ENCODE peak calls at places on chromosomes 13 and 19, in five cellular contexts. One of them, this sample, is unnamed.

GRCh38 chr13:99959538-99960230 is 11.9 kb downstream of the ZIC5 start:
- DNase-seq in suprapubic skin: no peak
- DNase-seq in WERI-Rb-1: no peak
- DNase-seq in WTC11: peak
- DNase-seq in A549: no peak
- DNase-seq in this sample: no peak

GRCh38 chr13:52665325-52665724 is 12.7 kb downstream of the SUGT1 start:
- DNase-seq in suprapubic skin: no peak
- DNase-seq in WERI-Rb-1: no peak
- DNase-seq in WTC11: no peak
- DNase-seq in A549: peak
- DNase-seq in this sample: no peak

GRCh38 chr19:46521241-46521640 is 25.6 kb upstream of the PNMA8B start:
- DNase-seq in suprapubic skin: no peak
- DNase-seq in WERI-Rb-1: no peak
- DNase-seq in WTC11: no peak
- DNase-seq in A549: no peak
- DNase-seq in this sample: no peak

GRCh38 chr19:43765109-43765876 is 10.5 kb upstream of the SMG9 start:
- DNase-seq in suprapubic skin: no peak
- DNase-seq in WERI-Rb-1: no peak
- DNase-seq in WTC11: no peak
- DNase-seq in A549: peak
- DNase-seq in this sample: peak

GRCh38 chr19:38683393-38684077 is 36.1 kb downstream of the ACTN4 start:
- DNase-seq in suprapubic skin: peak
- DNase-seq in WERI-Rb-1: peak
- DNase-seq in WTC11: peak
- DNase-seq in A549: peak
- DNase-seq in this sample: no peak

GRCh38 chr13:24747248-24748151 is 16.5 kb upstream of the RNF17 start:
- DNase-seq in suprapubic skin: no peak
- DNase-seq in WERI-Rb-1: peak
- DNase-seq in WTC11: peak
- DNase-seq in A549: peak
- DNase-seq in this sample: no peak

GRCh38 chr19:46878613-46879375 is 18.0 kb downstream of the ARHGAP35 start:
- DNase-seq in suprapubic skin: no peak
- DNase-seq in WERI-Rb-1: peak
- DNase-seq in WTC11: no peak
- DNase-seq in A549: no peak
- DNase-seq in this sample: no peak

GRCh38 chr19:47723573-47723923 is 10.3 kb downstream of the EHD2 start:
- DNase-seq in suprapubic skin: no peak
- DNase-seq in WERI-Rb-1: peak
- DNase-seq in WTC11: no peak
- DNase-seq in A549: peak
- DNase-seq in this sample: no peak

GRCh38 chr19:15072930-15073647 is 8.9 kb upstream of the OR1I1 start:
- DNase-seq in suprapubic skin: no peak
- DNase-seq in WERI-Rb-1: peak
- DNase-seq in WTC11: peak
- DNase-seq in A549: no peak
- DNase-seq in this sample: no peak
- TF ChIP-seq CTCF in suprapubic skin: no peak
- TF ChIP-seq CTCF in WERI-Rb-1: no peak
- TF ChIP-seq CTCF in WTC11: no peak
- TF ChIP-seq CTCF in A549: no peak
- TF ChIP-seq CTCF in this sample: no peak

GRCh38 chr13:36858285-36858684 is 39.3 kb downstream of the RFXAP start:
- DNase-seq in suprapubic skin: no peak
- DNase-seq in WERI-Rb-1: no peak
- DNase-seq in WTC11: no peak
- DNase-seq in A549: peak
- DNase-seq in this sample: no peak
- TF ChIP-seq CTCF in suprapubic skin: no peak
- TF ChIP-seq CTCF in WERI-Rb-1: peak
- TF ChIP-seq CTCF in WTC11: peak
- TF ChIP-seq CTCF in A549: peak
- TF ChIP-seq CTCF in this sample: peak

GRCh38 chr13:51444922-51445321 is 7.9 kb downstream of the INTS6 start:
- DNase-seq in suprapubic skin: no peak
- DNase-seq in WERI-Rb-1: no peak
- DNase-seq in WTC11: no peak
- DNase-seq in A549: peak
- DNase-seq in this sample: no peak
- TF ChIP-seq CTCF in suprapubic skin: no peak
- TF ChIP-seq CTCF in WERI-Rb-1: no peak
- TF ChIP-seq CTCF in WTC11: no peak
- TF ChIP-seq CTCF in A549: peak
- TF ChIP-seq CTCF in this sample: peak

DNA sequence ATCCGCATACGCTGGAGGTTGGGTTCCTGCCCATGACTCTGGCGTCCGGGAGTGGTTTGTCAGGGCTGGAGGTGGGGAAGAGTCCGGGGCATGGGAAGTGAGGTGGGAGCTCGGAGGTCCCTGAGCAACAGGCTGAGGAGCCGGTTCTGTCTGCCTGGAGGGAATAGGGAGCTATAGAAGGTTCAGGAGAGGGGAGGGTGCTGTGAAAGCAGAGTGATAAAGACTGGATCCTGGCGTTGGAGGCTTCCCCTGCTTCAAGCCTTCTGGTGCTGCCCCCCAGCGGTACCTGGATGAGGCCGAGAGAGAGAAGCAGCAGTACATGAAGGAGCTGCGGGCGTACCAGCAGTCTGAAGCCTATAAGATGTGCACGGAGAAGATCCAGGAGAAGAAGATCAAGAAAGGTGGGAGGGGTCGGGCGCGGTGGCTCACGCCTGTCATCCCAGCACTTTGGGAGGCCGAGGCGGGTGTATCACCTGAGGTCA is 2.6 kb downstream of the HMG20B start:
- DNase-seq in suprapubic skin: no peak
- DNase-seq in WERI-Rb-1: peak
- DNase-seq in WTC11: peak
- DNase-seq in A549: peak
- DNase-seq in this sample: no peak
- TF ChIP-seq CTCF in suprapubic skin: no peak
- TF ChIP-seq CTCF in WERI-Rb-1: peak
- TF ChIP-seq CTCF in WTC11: peak
- TF ChIP-seq CTCF in A549: peak
- TF ChIP-seq CTCF in this sample: peak

GRCh38 chr13:40344270-40345148 is 321.9 kb downstream of the FOXO1 start:
- DNase-seq in suprapubic skin: no peak
- DNase-seq in WERI-Rb-1: no peak
- DNase-seq in WTC11: no peak
- DNase-seq in A549: peak
- DNase-seq in this sample: no peak
- TF ChIP-seq CTCF in suprapubic skin: no peak
- TF ChIP-seq CTCF in WERI-Rb-1: no peak
- TF ChIP-seq CTCF in WTC11: no peak
- TF ChIP-seq CTCF in A549: no peak
- TF ChIP-seq CTCF in this sample: no peak

DNA sequence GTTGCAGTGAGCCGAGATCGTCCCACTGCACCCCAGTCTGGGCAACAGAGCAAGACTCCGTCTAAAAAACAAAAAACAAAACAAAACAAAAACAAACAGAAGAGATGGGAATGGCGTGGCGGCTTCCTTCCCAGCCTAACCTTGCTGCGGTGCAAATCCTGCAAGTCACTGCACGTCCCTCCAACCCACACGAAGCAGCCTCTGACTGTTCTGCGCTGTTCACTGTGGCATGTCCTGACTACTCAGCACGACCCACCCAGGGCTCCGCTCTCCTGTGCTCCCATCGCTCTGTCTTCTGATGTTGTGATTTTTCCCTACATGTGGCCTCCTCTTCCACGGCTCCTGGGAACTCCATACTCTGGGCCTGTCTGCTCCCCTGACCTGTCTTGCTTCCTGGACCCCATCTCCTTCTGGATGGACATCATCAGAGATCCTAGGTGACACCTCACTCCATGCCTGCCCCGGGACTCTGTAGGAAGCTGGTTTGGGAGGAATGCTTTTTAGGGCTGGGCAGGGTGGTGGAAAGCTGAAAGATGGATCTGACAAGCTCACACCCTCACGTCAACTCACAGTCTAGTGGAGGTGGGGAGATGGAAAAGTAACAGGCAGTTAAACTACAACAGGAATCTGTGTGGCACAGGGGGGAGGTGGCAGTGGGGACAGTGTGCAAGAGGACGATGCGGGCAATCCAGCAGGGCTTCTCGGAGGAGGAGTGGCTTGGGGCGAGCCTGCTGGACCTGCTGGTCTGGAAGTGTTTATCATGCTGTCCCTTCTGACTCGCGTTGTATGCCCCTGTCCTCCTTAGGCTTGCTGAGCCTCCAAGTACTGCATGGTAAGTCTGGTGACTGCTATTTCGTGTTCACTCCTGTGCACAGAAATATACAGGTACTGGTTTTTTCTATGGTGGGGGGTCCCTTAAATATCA is 18.8 kb downstream of the ZSCAN5A start:
- DNase-seq in suprapubic skin: no peak
- DNase-seq in WERI-Rb-1: no peak
- DNase-seq in WTC11: no peak
- DNase-seq in A549: no peak
- DNase-seq in this sample: no peak
- TF ChIP-seq CTCF in suprapubic skin: no peak
- TF ChIP-seq CTCF in WERI-Rb-1: no peak
- TF ChIP-seq CTCF in WTC11: no peak
- TF ChIP-seq CTCF in A549: no peak
- TF ChIP-seq CTCF in this sample: no peak

DNA sequence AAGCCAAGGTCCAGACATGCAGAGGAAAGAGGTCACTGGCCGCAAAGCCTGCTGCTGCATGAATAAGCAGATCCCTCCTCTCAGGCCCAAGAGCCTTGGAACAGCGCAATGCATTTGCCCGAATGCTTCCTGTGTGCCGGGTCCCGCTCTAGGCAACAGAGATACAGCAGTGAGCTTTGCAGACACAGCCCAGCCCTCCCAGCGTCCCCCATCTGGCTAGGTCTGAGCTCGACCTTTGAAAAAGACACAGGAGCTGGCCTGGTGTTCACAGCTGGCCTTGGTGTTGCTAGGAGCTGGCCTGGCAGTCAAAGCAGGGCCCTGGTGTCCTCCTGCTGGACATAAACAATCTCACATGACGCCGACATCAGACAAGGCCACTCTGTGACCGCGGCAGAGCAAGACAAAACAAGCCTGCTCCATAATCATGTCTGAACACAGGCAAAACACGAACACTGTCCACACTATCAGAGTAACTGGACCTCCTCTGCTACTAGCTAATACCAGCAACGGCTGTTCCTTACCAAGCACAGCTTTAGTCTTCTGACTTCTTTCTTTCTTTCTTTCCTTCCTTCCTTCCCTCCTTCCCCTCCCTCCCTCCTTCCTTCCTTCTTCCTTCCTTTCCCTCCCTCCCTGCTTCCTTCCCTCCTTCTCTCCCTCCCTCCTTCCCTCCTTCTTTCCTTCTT is 5.7 kb upstream of the PEX11G start:
- DNase-seq in suprapubic skin: no peak
- DNase-seq in WERI-Rb-1: peak
- DNase-seq in WTC11: no peak
- DNase-seq in A549: no peak
- DNase-seq in this sample: no peak
- TF ChIP-seq CTCF in suprapubic skin: no peak
- TF ChIP-seq CTCF in WERI-Rb-1: no peak
- TF ChIP-seq CTCF in WTC11: no peak
- TF ChIP-seq CTCF in A549: no peak
- TF ChIP-seq CTCF in this sample: peak

DNA sequence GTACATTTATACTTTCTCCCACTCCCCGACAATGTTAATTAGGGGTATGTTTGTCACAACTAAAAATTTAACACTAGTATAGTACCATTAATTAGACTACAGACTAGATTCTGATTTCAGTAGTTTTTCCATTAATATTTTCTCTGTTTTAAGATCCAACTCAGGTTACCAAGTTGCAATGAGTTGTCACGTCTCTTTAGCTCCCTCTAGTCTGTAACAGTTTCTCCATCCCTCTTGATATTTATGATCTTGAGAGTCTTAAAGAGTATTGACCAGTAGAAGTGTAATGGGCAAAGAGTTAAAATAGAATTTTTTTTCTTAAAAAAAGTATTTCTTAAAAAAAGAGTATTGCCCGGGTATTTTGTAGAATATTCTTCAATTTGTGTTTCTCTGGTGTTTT is 598.1 kb downstream of the TBC1D4 start:
- DNase-seq in suprapubic skin: no peak
- DNase-seq in WERI-Rb-1: no peak
- DNase-seq in WTC11: no peak
- DNase-seq in A549: no peak
- DNase-seq in this sample: no peak
- TF ChIP-seq CTCF in suprapubic skin: no peak
- TF ChIP-seq CTCF in WERI-Rb-1: no peak
- TF ChIP-seq CTCF in WTC11: no peak
- TF ChIP-seq CTCF in A549: no peak
- TF ChIP-seq CTCF in this sample: peak

GRCh38 chr13:58300974-58301681 is 669.6 kb downstream of the PCDH17 start:
- DNase-seq in suprapubic skin: no peak
- DNase-seq in WERI-Rb-1: no peak
- DNase-seq in WTC11: no peak
- DNase-seq in A549: no peak
- DNase-seq in this sample: no peak
- TF ChIP-seq CTCF in suprapubic skin: no peak
- TF ChIP-seq CTCF in WERI-Rb-1: no peak
- TF ChIP-seq CTCF in WTC11: no peak
- TF ChIP-seq CTCF in A549: no peak
- TF ChIP-seq CTCF in this sample: peak

GRCh38 chr13:92717857-92718256 is 508.8 kb upstream of the GPC6 start:
- DNase-seq in suprapubic skin: no peak
- DNase-seq in WERI-Rb-1: no peak
- DNase-seq in WTC11: no peak
- DNase-seq in A549: no peak
- DNase-seq in this sample: no peak

GRCh38 chr13:92719868-92720267 is 506.7 kb upstream of the GPC6 start:
- DNase-seq in suprapubic skin: no peak
- DNase-seq in WERI-Rb-1: no peak
- DNase-seq in WTC11: peak
- DNase-seq in A549: no peak
- DNase-seq in this sample: no peak

GRCh38 chr13:92721610-92722009 is 505.0 kb upstream of the GPC6 start:
- DNase-seq in suprapubic skin: no peak
- DNase-seq in WERI-Rb-1: no peak
- DNase-seq in WTC11: no peak
- DNase-seq in A549: no peak
- DNase-seq in this sample: no peak

DNA sequence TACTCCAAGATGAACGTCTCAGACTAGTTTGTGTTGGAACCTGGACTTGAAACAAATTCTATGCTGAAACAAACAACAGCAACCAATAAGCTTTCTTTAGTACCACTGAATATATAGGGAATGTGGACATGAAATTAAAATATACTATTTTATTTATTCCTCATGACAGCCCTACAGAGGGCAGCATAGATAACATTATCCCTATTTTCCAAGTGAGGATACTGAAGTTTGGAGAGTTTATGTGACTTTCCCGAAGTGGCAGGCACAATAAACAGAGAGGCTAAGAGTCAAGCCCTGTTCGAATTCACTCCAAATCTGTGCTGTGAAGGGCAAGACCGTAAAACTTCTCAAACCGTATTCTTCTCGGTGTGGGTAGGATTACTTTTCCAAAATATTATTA is 509.9 kb upstream of the GPC6 start:
- DNase-seq in suprapubic skin: no peak
- DNase-seq in WERI-Rb-1: no peak
- DNase-seq in WTC11: no peak
- DNase-seq in A549: no peak
- DNase-seq in this sample: no peak
- TF ChIP-seq CTCF in suprapubic skin: no peak
- TF ChIP-seq CTCF in WERI-Rb-1: no peak
- TF ChIP-seq CTCF in WTC11: no peak
- TF ChIP-seq CTCF in A549: no peak
- TF ChIP-seq CTCF in this sample: peak

This sample was measured in chondrocyte.